ENCODE peak calls at places on chromosomes 4 and X, in nine cellular contexts. T, S, B, E, X, P, N, U and I are unnamed samples.

GRCh38 chrX:2500681-2501151 is at the start of the genes DHRSX and ZBED1:
- DNase-seq in N (no peak), U (no peak), E (no peak), B (no peak), S (peak), T (no peak), P (no peak), X (no peak), I (peak)

GRCh38 chr4:10983274-10983673 is 298.7 kb upstream of the CLNK start:
- DNase-seq in U (peak), B (no peak), E (no peak), X (no peak), N (no peak), T (no peak), P (no peak), S (no peak), I (no peak)

GRCh38 chr4:83830138-83830537 is 294.2 kb downstream of the GPAT3 start:
- DNase-seq in T (no peak), P (no peak), N (peak), B (no peak), U (peak), S (no peak), X (no peak), E (peak), I (no peak)

GRCh38 chrX:45497290-45497689 is 296.6 kb upstream of the DIPK2B start:
- DNase-seq in X (no peak), U (no peak), N (no peak), S (no peak), P (no peak), E (no peak), B (no peak), T (no peak), I (no peak)

GRCh38 chrX:24025741-24026402 is 1.1 kb downstream of the KLHL15 start:
- DNase-seq in X (peak), P (no peak), S (peak), B (no peak), T (no peak), N (peak), U (peak), E (no peak), I (peak)

GRCh38 chr4:80180743-80181142 is 16.6 kb upstream of the PRDM8 start:
- DNase-seq in E (peak), N (no peak), T (no peak), U (no peak), P (no peak), X (no peak), S (peak), B (no peak), I (no peak)

GRCh38 chrX:107691024-107691448 is 62.7 kb downstream of the PRPS1 start:
- DNase-seq in X (peak), N (no peak), S (no peak), E (no peak), P (no peak), U (no peak), B (no peak), T (no peak), I (no peak)

GRCh38 chr4:147318581-147318980 is 162.3 kb upstream of the EDNRA start:
- DNase-seq in X (no peak), N (no peak), T (no peak), B (no peak), E (no peak), U (no peak), S (peak), P (no peak), I (no peak)

GRCh38 chr4:179110816-179111215 is 1668.6 kb upstream of the AGA start:
- DNase-seq in X (no peak), U (no peak), S (no peak), B (no peak), T (no peak), P (no peak), N (no peak), E (no peak), I (no peak)

GRCh38 chr4:142404191-142404611 is 441.9 kb downstream of the INPP4B start:
- DNase-seq in E (no peak), P (no peak), S (peak), U (no peak), N (peak), X (no peak), T (peak), B (no peak), I (no peak)

GRCh38 chrX:34521563-34521962 is 135.5 kb downstream of the TMEM47 start:
- DNase-seq in T (no peak), E (no peak), X (no peak), B (no peak), N (no peak), U (no peak), S (peak), P (no peak), I (peak)

GRCh38 chrX:97705936-97706335 is 822.2 kb downstream of the RPA4 start:
- DNase-seq in T (no peak), X (no peak), P (no peak), E (no peak), U (no peak), N (peak), S (no peak), B (no peak), I (no peak)

GRCh38 chr4:1464581-1465171 is 58.4 kb upstream of the NKX1-1 start:
- DNase-seq in B (no peak), X (no peak), E (no peak), N (no peak), S (no peak), P (no peak), T (no peak), U (no peak), I (no peak)

GRCh38 chr4:24188459-24188858 is 298.6 kb upstream of the PPARGC1A start:
- DNase-seq in X (no peak), P (no peak), S (no peak), T (no peak), N (no peak), E (no peak), U (no peak), B (no peak), I (no peak)

GRCh38 chrX:103640401-103641155 is 11.8 kb downstream of the TCEAL1 start:
- DNase-seq in E (no peak), B (no peak), N (no peak), P (no peak), U (no peak), S (peak), T (no peak), X (no peak), I (no peak)

GRCh38 chr4:61312526-61312925 is 112.4 kb downstream of the ADGRL3 start:
- DNase-seq in S (peak), U (no peak), N (no peak), E (no peak), P (no peak), T (no peak), X (no peak), B (no peak), I (no peak)

GRCh38 chr4:48720459-48720858 is 59.6 kb downstream of the FRYL start:
- DNase-seq in T (no peak), P (no peak), S (no peak), B (no peak), U (no peak), X (no peak), E (no peak), N (no peak), I (no peak)

GRCh38 chr4:185165605-185166063 is 22.6 kb downstream of the SLC25A4 start:
- DNase-seq in B (no peak), T (peak), P (no peak), S (no peak), E (no peak), U (peak), N (peak), X (peak), I (no peak)